ENCODE peak calls at places on chromosomes 6 and 20, in five cellular contexts. K, E, A, J and X are unnamed samples.

GRCh38 chr20:54103762-54104600 is 33.6 kb upstream of the BCAS1 start:
- DNase-seq in K (no peak), E (no peak), A (peak; percentile 41), J (no peak), X (no peak)

GRCh38 chr6:112408522-112408921 is 61.4 kb downstream of the RFPL4B start:
- DNase-seq in K (no peak), E (no peak), A (no peak), J (no peak), X (no peak)

GRCh38 chr6:72636215-72636614 is 14.4 kb downstream of the KCNQ5 start:
- DNase-seq in K (no peak), E (no peak), A (no peak), J (no peak), X (no peak)

GRCh38 chr6:170444811-170445211 is 108.3 kb downstream of the PSMB1 start:
- DNase-seq in K (no peak), E (no peak), A (no peak), J (no peak), X (no peak)

GRCh38 chr6:5287205-5287965 is 26.1 kb downstream of the FARS2 start:
- DNase-seq in K (peak; percentile 69), E (peak; percentile 21), A (no peak), J (peak; percentile 46), X (no peak)

GRCh38 chr6:158086054-158086705 is 81.9 kb downstream of the SERAC1 start:
- DNase-seq in K (peak; percentile 58), E (no peak), A (no peak), J (no peak), X (no peak)

GRCh38 chr6:33116417-33116816 is 40.6 kb downstream of the HLA-DPB1 start:
- DNase-seq in K (no peak), E (peak; percentile 76), A (no peak), J (no peak), X (no peak)

GRCh38 chr20:8786383-8786782 is 282.5 kb upstream of the PLCB4 start:
- DNase-seq in K (no peak), E (no peak), A (no peak), J (no peak), X (no peak)

GRCh38 chr20:9629821-9630220 is 115.4 kb downstream of the LAMP5 start:
- DNase-seq in K (no peak), E (no peak), A (no peak), J (no peak), X (no peak)

GRCh38 chr6:154508573-154509375 is 1.7 kb downstream of the CNKSR3 start:
- DNase-seq in K (no peak), E (no peak), A (peak; percentile 47), J (no peak), X (no peak)

GRCh38 chr6:56734334-56734733 is 91.6 kb upstream of the DST start:
- DNase-seq in K (no peak), E (no peak), A (no peak), J (no peak), X (no peak)

GRCh38 chr6:35084041-35084491 is 57.1 kb downstream of the TCP11 start:
- DNase-seq in K (no peak), E (no peak), A (no peak), J (no peak), X (no peak)

GRCh38 chr6:12886961-12887775 is 170.6 kb downstream of the PHACTR1 start:
- DNase-seq in K (no peak), E (peak; percentile 9), A (peak; percentile 13), J (no peak), X (no peak)

GRCh38 chr6:169950558-169950957 is 199.1 kb downstream of the ERMARD start:
- DNase-seq in K (no peak), E (no peak), A (no peak), J (no peak), X (no peak)

GRCh38 chr20:34516874-34517542 is 786 bp downstream of the DYNLRB1 start:
- DNase-seq in K (no peak), E (peak; percentile 43), A (peak; percentile 46), J (peak; percentile 58), X (no peak)

GRCh38 chr6:38162493-38163185 is 343.1 kb downstream of the ZFAND3 start:
- DNase-seq in K (no peak), E (no peak), A (no peak), J (no peak), X (no peak)

GRCh38 chr6:119339941-119340456 is 9.6 kb downstream of the MAN1A1 start:
- DNase-seq in K (no peak), E (no peak), A (no peak), J (peak; percentile 45), X (no peak)

GRCh38 chr6:387293-387694 is 4.3 kb upstream of the IRF4 start:
- DNase-seq in K (no peak), E (peak; percentile 25), A (no peak), J (no peak), X (no peak)

GRCh38 chr6:165448210-165448609 is 138.8 kb upstream of the C6orf118 start:
- DNase-seq in K (no peak), E (peak; percentile 47), A (no peak), J (no peak), X (no peak)

GRCh38 chr20:23021941-23022340 is 13.2 kb upstream of the SSTR4 start:
- DNase-seq in K (no peak), E (no peak), A (no peak), J (no peak), X (no peak)

GRCh38 chr6:3638662-3639061 is 112.9 kb downstream of the PXDC1 start:
- DNase-seq in K (no peak), E (no peak), A (no peak), J (no peak), X (no peak)

GRCh38 chr20:51735728-51736600 is 32.2 kb downstream of the ATP9A start:
- DNase-seq in K (no peak), E (no peak), A (no peak), J (no peak), X (no peak)

GRCh38 chr6:63573899-63574553 is 1.7 kb downstream of the LOC128125822 start:
- DNase-seq in K (peak; percentile 51), E (peak; percentile 84), A (peak; percentile 80), J (peak; percentile 44), X (no peak)

GRCh38 chr6:145345094-145345493 is 390.2 kb downstream of the EPM2A start:
- DNase-seq in K (no peak), E (no peak), A (no peak), J (no peak), X (no peak)

DNA sequence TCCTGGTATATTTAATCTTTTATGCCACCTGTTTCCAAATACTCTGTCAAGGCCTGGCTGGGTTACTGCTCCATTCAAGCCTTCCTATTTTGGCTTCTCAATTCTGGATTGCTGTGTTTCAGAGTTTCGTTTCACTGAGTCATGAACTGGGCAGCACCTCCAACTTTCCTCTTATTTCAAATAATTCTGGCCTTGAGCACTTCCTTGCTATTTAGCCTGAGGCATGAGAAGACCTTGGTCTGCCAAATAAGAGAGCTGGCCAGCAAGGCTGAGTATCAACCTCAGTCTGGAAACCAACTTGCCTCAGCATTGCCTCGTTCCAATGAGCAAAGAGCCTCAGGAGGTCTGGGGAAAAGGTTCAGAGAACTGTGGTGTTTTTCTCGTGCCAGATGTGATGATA is 66.6 kb downstream of the TNFAIP3 start:
- DNase-seq in K (no peak), E (no peak), A (no peak), J (peak; percentile 70), X (no peak)
- H3K27ac ChIP-seq in K (no peak overlapping the region), E (no peak overlapping the region), A (no peak overlapping the region), J (no peak overlapping the region), X (no peak overlapping the region)

GRCh38 chr6:6856538-6857523 is 250.9 kb upstream of the RREB1 start:
- DNase-seq in K (peak; percentile 19), E (peak; percentile 83), A (peak; percentile 76), J (peak; percentile 77), X (no peak)
- H3K27ac ChIP-seq in K (no peak overlapping the region), E (no peak overlapping the region), A (peak overlapping the region; percentile 75), J (no peak overlapping the region), X (no peak overlapping the region)

GRCh38 chr6:126913658-126914057 is 204.8 kb upstream of the RSPO3 start:
- DNase-seq in K (no peak), E (no peak), A (no peak), J (no peak), X (no peak)
- H3K27ac ChIP-seq in K (no peak overlapping the region), E (no peak overlapping the region), A (no peak overlapping the region), J (no peak overlapping the region), X (no peak overlapping the region)

GRCh38 chr6:18277181-18278006 is 13.1 kb upstream of the DEK start:
- DNase-seq in K (no peak), E (peak; percentile 29), A (no peak), J (peak; percentile 50), X (no peak)
- H3K27ac ChIP-seq in K (no peak overlapping the region), E (no peak overlapping the region), A (no peak overlapping the region), J (no peak overlapping the region), X (no peak overlapping the region)

DNA sequence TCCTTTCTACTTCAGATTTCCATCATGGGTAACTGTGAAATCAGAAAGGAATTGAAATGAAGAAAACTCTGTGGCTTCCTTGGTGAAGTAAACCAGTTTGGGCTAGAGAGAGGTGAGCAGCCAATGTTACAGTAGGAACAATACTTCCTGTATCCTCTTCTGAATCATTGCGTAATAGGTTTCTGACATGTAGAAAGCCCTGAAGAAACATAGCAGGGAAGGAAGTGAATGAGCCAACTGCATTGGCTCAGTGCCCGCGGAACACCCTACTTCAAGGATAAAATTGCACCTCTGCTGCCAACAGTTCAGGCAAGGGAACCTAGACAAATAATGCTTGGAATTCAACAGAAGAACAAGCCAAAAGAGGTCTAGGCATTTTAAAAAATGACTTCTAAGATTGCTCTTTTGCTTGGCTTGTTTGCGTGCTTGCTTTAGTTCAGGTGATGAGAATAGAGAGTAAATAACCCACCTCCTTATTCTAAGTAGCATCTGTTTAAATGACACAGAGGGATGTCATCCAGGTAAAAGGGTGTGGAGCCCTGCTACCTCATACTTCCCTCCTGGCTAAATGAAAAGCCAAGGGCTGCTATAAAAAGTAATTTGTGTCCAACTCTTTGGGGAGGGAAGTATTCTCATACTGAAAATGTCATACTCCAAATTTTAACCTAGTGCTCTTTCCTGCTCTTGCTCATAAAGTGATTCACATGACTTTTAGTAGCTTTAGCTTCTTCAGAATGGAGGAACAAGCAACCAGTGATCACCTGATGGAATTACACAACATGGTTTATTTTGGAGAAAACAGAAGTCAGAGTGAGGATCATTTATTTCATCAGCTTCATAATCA is 30.0 kb upstream of the AKIRIN2 start:
- DNase-seq in K (peak; percentile 59), E (no peak), A (peak; percentile 73), J (peak; percentile 98), X (peak; percentile 28)
- H3K27ac ChIP-seq in K (no peak overlapping the region), E (no peak overlapping the region), A (peak overlapping the region; percentile 61), J (peak overlapping the region; percentile 13), X (no peak overlapping the region)

GRCh38 chr20:6121504-6121903 is 1.3 kb downstream of the FERMT1 start:
- DNase-seq in K (no peak), E (no peak), A (no peak), J (no peak), X (no peak)
- H3K27ac ChIP-seq in K (no peak overlapping the region), E (no peak overlapping the region), A (peak overlapping the region; percentile 51), J (no peak overlapping the region), X (no peak overlapping the region)